ENCODE peak calls at places on chromosomes 13 and 19, in six cellular contexts. One of them, this sample, is unnamed. For H3K27me3 and H3K9me3, the result is how much of the 10 kb centered on the place peaks cover.

GRCh38 chr19:38285567-38285966 is 18.5 kb upstream of the C19orf33 start:
- DNase-seq in adrenal gland: no peak
- DNase-seq in RWPE2: no peak
- DNase-seq in spleen: no peak
- DNase-seq in CD8-positive, alpha-beta memory T cell: no peak
- DNase-seq in lower lobe of right lung: no peak
- DNase-seq in this sample: no peak

GRCh38 chr13:46202956-46203355 is 8.8 kb upstream of the LRRC63 start:
- DNase-seq in adrenal gland: peak
- DNase-seq in RWPE2: no peak
- DNase-seq in spleen: no peak
- DNase-seq in CD8-positive, alpha-beta memory T cell: no peak
- DNase-seq in lower lobe of right lung: no peak
- DNase-seq in this sample: no peak

GRCh38 chr13:52414051-52414450 is 8.1 kb upstream of the THSD1 start:
- DNase-seq in adrenal gland: no peak
- DNase-seq in RWPE2: no peak
- DNase-seq in spleen: no peak
- DNase-seq in CD8-positive, alpha-beta memory T cell: no peak
- DNase-seq in lower lobe of right lung: no peak
- DNase-seq in this sample: no peak

GRCh38 chr19:5093297-5093858 is 124.5 kb downstream of the KDM4B start:
- DNase-seq in adrenal gland: peak
- DNase-seq in RWPE2: no peak
- DNase-seq in spleen: no peak
- DNase-seq in CD8-positive, alpha-beta memory T cell: no peak
- DNase-seq in lower lobe of right lung: no peak
- DNase-seq in this sample: no peak

GRCh38 chr19:17125052-17125727 is 49.6 kb downstream of the MYO9B start:
- DNase-seq in adrenal gland: no peak
- DNase-seq in RWPE2: no peak
- DNase-seq in spleen: no peak
- DNase-seq in CD8-positive, alpha-beta memory T cell: peak
- DNase-seq in lower lobe of right lung: no peak
- DNase-seq in this sample: no peak

GRCh38 chr13:100129605-100130004 is 40.7 kb downstream of the PCCA start:
- DNase-seq in adrenal gland: no peak
- DNase-seq in RWPE2: no peak
- DNase-seq in spleen: no peak
- DNase-seq in CD8-positive, alpha-beta memory T cell: no peak
- DNase-seq in lower lobe of right lung: no peak
- DNase-seq in this sample: no peak

GRCh38 chr13:42999491-42999890 is 7.5 kb upstream of the EPSTI1 start:
- DNase-seq in adrenal gland: no peak
- DNase-seq in RWPE2: no peak
- DNase-seq in spleen: no peak
- DNase-seq in CD8-positive, alpha-beta memory T cell: no peak
- DNase-seq in lower lobe of right lung: no peak
- DNase-seq in this sample: no peak

GRCh38 chr19:19652482-19653295 is 9.2 kb upstream of the GMIP start:
- DNase-seq in adrenal gland: no peak
- DNase-seq in RWPE2: no peak
- DNase-seq in spleen: no peak
- DNase-seq in CD8-positive, alpha-beta memory T cell: no peak
- DNase-seq in lower lobe of right lung: no peak
- DNase-seq in this sample: no peak

GRCh38 chr19:45347570-45348366 is 7.2 kb downstream of the KLC3 start:
- DNase-seq in adrenal gland: no peak
- DNase-seq in RWPE2: peak
- DNase-seq in spleen: no peak
- DNase-seq in CD8-positive, alpha-beta memory T cell: no peak
- DNase-seq in lower lobe of right lung: no peak
- DNase-seq in this sample: no peak

GRCh38 chr19:8262431-8262830 is 45.7 kb downstream of the CD320 start:
- DNase-seq in adrenal gland: no peak
- DNase-seq in RWPE2: no peak
- DNase-seq in spleen: peak
- DNase-seq in CD8-positive, alpha-beta memory T cell: no peak
- DNase-seq in lower lobe of right lung: no peak
- DNase-seq in this sample: peak

GRCh38 chr19:48874309-48875135 is 2.3 kb downstream of the PPP1R15A start:
- DNase-seq in adrenal gland: peak
- DNase-seq in RWPE2: no peak
- DNase-seq in spleen: no peak
- DNase-seq in CD8-positive, alpha-beta memory T cell: peak
- DNase-seq in lower lobe of right lung: no peak
- DNase-seq in this sample: no peak

GRCh38 chr13:97946951-97947588 is 6.4 kb upstream of the IPO5 start:
- DNase-seq in adrenal gland: no peak
- DNase-seq in RWPE2: peak
- DNase-seq in spleen: no peak
- DNase-seq in CD8-positive, alpha-beta memory T cell: no peak
- DNase-seq in lower lobe of right lung: no peak
- DNase-seq in this sample: no peak

GRCh38 chr13:111598751-111599150 is 278.3 kb downstream of the TEX29 start:
- DNase-seq in adrenal gland: no peak
- DNase-seq in RWPE2: no peak
- DNase-seq in spleen: no peak
- DNase-seq in CD8-positive, alpha-beta memory T cell: no peak
- DNase-seq in lower lobe of right lung: no peak
- DNase-seq in this sample: no peak

GRCh38 chr13:97242755-97243497 is 20.8 kb downstream of the MBNL2 start:
- DNase-seq in adrenal gland: no peak
- DNase-seq in RWPE2: no peak
- DNase-seq in spleen: no peak
- DNase-seq in CD8-positive, alpha-beta memory T cell: no peak
- DNase-seq in lower lobe of right lung: no peak
- DNase-seq in this sample: no peak

GRCh38 chr13:113863511-113864302 is at the start of gene GAS6:
- DNase-seq in adrenal gland: peak
- DNase-seq in RWPE2: peak
- DNase-seq in spleen: no peak
- DNase-seq in CD8-positive, alpha-beta memory T cell: no peak
- DNase-seq in lower lobe of right lung: peak
- DNase-seq in this sample: no peak

GRCh38 chr19:33419763-33420080 is 46.2 kb downstream of the CEBPG start:
- DNase-seq in adrenal gland: no peak
- DNase-seq in RWPE2: no peak
- DNase-seq in spleen: no peak
- DNase-seq in CD8-positive, alpha-beta memory T cell: no peak
- DNase-seq in lower lobe of right lung: no peak
- DNase-seq in this sample: no peak

GRCh38 chr13:112771877-112772538 is 82.2 kb downstream of the ATP11A start:
- DNase-seq in adrenal gland: no peak
- DNase-seq in RWPE2: no peak
- DNase-seq in spleen: peak
- DNase-seq in CD8-positive, alpha-beta memory T cell: no peak
- DNase-seq in lower lobe of right lung: peak
- DNase-seq in this sample: no peak

GRCh38 chr13:101447852-101448251 is 4.6 kb upstream of the ITGBL1 start:
- DNase-seq in adrenal gland: no peak
- DNase-seq in RWPE2: no peak
- DNase-seq in spleen: no peak
- DNase-seq in CD8-positive, alpha-beta memory T cell: no peak
- DNase-seq in lower lobe of right lung: no peak
- DNase-seq in this sample: no peak

GRCh38 chr13:104460553-104460952 is 1394.3 kb upstream of the SLC10A2 start:
- DNase-seq in adrenal gland: no peak
- DNase-seq in RWPE2: no peak
- DNase-seq in spleen: no peak
- DNase-seq in CD8-positive, alpha-beta memory T cell: no peak
- DNase-seq in lower lobe of right lung: no peak
- DNase-seq in this sample: no peak

GRCh38 chr19:20078696-20079095 is 896 bp downstream of the ZNF90 start:
- DNase-seq in adrenal gland: peak
- DNase-seq in RWPE2: no peak
- DNase-seq in spleen: peak
- DNase-seq in CD8-positive, alpha-beta memory T cell: no peak
- DNase-seq in lower lobe of right lung: peak
- DNase-seq in this sample: peak

GRCh38 chr19:42233638-42234292 is 8.6 kb downstream of the GSK3A start:
- DNase-seq in adrenal gland: no peak
- DNase-seq in RWPE2: no peak
- DNase-seq in spleen: no peak
- DNase-seq in CD8-positive, alpha-beta memory T cell: no peak
- DNase-seq in lower lobe of right lung: no peak
- DNase-seq in this sample: no peak

GRCh38 chr13:23828866-23829265 is 60.3 kb downstream of the MIPEP start:
- DNase-seq in adrenal gland: no peak
- DNase-seq in RWPE2: no peak
- DNase-seq in spleen: no peak
- DNase-seq in CD8-positive, alpha-beta memory T cell: no peak
- DNase-seq in lower lobe of right lung: no peak
- DNase-seq in this sample: no peak

GRCh38 chr19:18665771-18666202 is 17.7 kb upstream of the CRTC1 start:
- DNase-seq in adrenal gland: no peak
- DNase-seq in RWPE2: no peak
- DNase-seq in spleen: no peak
- DNase-seq in CD8-positive, alpha-beta memory T cell: no peak
- DNase-seq in lower lobe of right lung: no peak
- DNase-seq in this sample: no peak

GRCh38 chr19:52190679-52191293 is 934 bp downstream of the PPP2R1A start:
- DNase-seq in adrenal gland: peak
- DNase-seq in RWPE2: no peak
- DNase-seq in spleen: peak
- DNase-seq in CD8-positive, alpha-beta memory T cell: no peak
- DNase-seq in lower lobe of right lung: peak
- DNase-seq in this sample: peak

GRCh38 chr13:79776538-79776937 is 295.6 kb downstream of the NDFIP2 start:
- DNase-seq in adrenal gland: no peak
- DNase-seq in RWPE2: no peak
- DNase-seq in spleen: no peak
- DNase-seq in CD8-positive, alpha-beta memory T cell: no peak
- DNase-seq in lower lobe of right lung: no peak
- DNase-seq in this sample: no peak

GRCh38 chr13:73772449-73773186 is 361.6 kb downstream of the KLF12 start:
- DNase-seq in adrenal gland: no peak
- DNase-seq in RWPE2: no peak
- DNase-seq in spleen: no peak
- DNase-seq in CD8-positive, alpha-beta memory T cell: no peak
- DNase-seq in lower lobe of right lung: no peak
- DNase-seq in this sample: no peak

GRCh38 chr19:49663224-49663623 is 2.4 kb downstream of the IRF3 start:
- DNase-seq in adrenal gland: no peak
- DNase-seq in RWPE2: no peak
- DNase-seq in spleen: no peak
- DNase-seq in CD8-positive, alpha-beta memory T cell: no peak
- DNase-seq in lower lobe of right lung: no peak
- DNase-seq in this sample: no peak

GRCh38 chr19:17255150-17255621 is 9.4 kb downstream of the USHBP1 start:
- DNase-seq in adrenal gland: no peak
- DNase-seq in RWPE2: no peak
- DNase-seq in spleen: no peak
- DNase-seq in CD8-positive, alpha-beta memory T cell: no peak
- DNase-seq in lower lobe of right lung: peak
- DNase-seq in this sample: no peak

GRCh38 chr13:107807306-107808073 is 407.8 kb downstream of the LIG4 start:
- DNase-seq in adrenal gland: no peak
- DNase-seq in RWPE2: no peak
- DNase-seq in spleen: no peak
- DNase-seq in CD8-positive, alpha-beta memory T cell: no peak
- DNase-seq in lower lobe of right lung: no peak
- DNase-seq in this sample: no peak

GRCh38 chr13:45658586-45659235 is 43.2 kb upstream of the ERICH6B start:
- DNase-seq in adrenal gland: no peak
- DNase-seq in RWPE2: no peak
- DNase-seq in spleen: no peak
- DNase-seq in CD8-positive, alpha-beta memory T cell: no peak
- DNase-seq in lower lobe of right lung: no peak
- DNase-seq in this sample: no peak

GRCh38 chr13:80341098-80341701 is at the start of gene SPRY2:
- DNase-seq in adrenal gland: peak
- DNase-seq in RWPE2: peak
- DNase-seq in spleen: peak
- DNase-seq in CD8-positive, alpha-beta memory T cell: peak
- DNase-seq in lower lobe of right lung: peak
- DNase-seq in this sample: peak

GRCh38 chr19:47470447-47471195 is 1.1 kb downstream of the SLC8A2 start:
- DNase-seq in adrenal gland: no peak
- DNase-seq in RWPE2: no peak
- DNase-seq in spleen: no peak
- DNase-seq in CD8-positive, alpha-beta memory T cell: no peak
- DNase-seq in lower lobe of right lung: no peak
- DNase-seq in this sample: no peak
- H3K27me3 ChIP-seq in adrenal gland: under half
- H3K27me3 ChIP-seq in RWPE2: under half
- H3K27me3 ChIP-seq in spleen: under half
- H3K27me3 ChIP-seq in CD8-positive, alpha-beta memory T cell: under half
- H3K27me3 ChIP-seq in lower lobe of right lung: half or more
- H3K27me3 ChIP-seq in this sample: under half

DNA sequence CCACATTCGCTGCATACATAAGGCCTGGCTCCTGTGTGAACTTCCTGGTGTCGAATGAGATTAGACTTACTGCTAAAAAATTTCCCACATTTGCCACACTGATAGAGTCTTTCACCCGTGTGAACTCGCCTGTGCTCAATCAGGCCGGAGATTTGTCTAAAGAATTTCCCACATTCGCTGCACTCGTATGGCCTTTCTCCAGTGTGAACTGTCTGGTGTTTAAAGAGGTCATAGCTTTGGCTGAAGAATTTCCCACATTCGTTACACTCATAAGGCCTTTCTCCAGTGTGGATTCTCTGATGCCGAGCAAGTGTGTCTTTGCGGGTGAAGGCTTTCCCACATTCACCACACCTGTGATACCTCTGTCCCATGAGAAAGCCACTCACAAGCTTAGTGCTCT is 6.5 kb downstream of the ZNF671 start:
- DNase-seq in adrenal gland: no peak
- DNase-seq in RWPE2: no peak
- DNase-seq in spleen: no peak
- DNase-seq in CD8-positive, alpha-beta memory T cell: no peak
- DNase-seq in lower lobe of right lung: no peak
- DNase-seq in this sample: no peak
- H3K9me3 ChIP-seq in adrenal gland: under half
- H3K9me3 ChIP-seq in RWPE2: under half
- H3K9me3 ChIP-seq in spleen: half or more
- H3K9me3 ChIP-seq in CD8-positive, alpha-beta memory T cell: under half
- H3K9me3 ChIP-seq in lower lobe of right lung: half or more
- H3K9me3 ChIP-seq in this sample: under half

DNA sequence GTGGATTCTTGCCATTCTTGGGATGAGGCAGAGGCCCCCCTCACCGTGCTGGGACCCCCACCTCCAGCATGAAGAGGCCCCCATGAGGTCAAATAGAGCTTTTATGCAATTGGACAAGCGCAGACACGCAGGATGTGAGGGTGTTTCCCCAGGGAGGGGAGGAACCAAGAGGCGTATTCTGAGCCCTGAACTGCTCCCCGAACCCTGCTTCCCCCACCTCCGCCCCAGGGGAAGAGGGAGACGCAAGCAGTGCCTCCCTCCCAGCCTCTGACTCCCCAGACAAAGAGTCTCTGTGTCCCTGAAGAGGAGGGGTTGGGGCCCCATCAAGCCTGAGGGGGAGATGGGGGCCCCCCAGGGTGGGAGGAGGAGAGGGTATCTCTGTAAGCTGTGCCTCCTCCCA is 1.3 kb upstream of the RDH8 start:
- DNase-seq in adrenal gland: no peak
- DNase-seq in RWPE2: no peak
- DNase-seq in spleen: no peak
- DNase-seq in CD8-positive, alpha-beta memory T cell: no peak
- DNase-seq in lower lobe of right lung: no peak
- DNase-seq in this sample: no peak
- H3K27me3 ChIP-seq in adrenal gland: under half
- H3K27me3 ChIP-seq in RWPE2: under half
- H3K27me3 ChIP-seq in spleen: under half
- H3K27me3 ChIP-seq in CD8-positive, alpha-beta memory T cell: under half
- H3K27me3 ChIP-seq in lower lobe of right lung: half or more
- H3K27me3 ChIP-seq in this sample: under half

GRCh38 chr19:14004619-14005380 is 1.3 kb downstream of the RFX1 start:
- DNase-seq in adrenal gland: peak
- DNase-seq in RWPE2: no peak
- DNase-seq in spleen: peak
- DNase-seq in CD8-positive, alpha-beta memory T cell: no peak
- DNase-seq in lower lobe of right lung: peak
- DNase-seq in this sample: peak
- H3K9me3 ChIP-seq in adrenal gland: under half
- H3K9me3 ChIP-seq in RWPE2: under half
- H3K9me3 ChIP-seq in spleen: under half
- H3K9me3 ChIP-seq in CD8-positive, alpha-beta memory T cell: under half
- H3K9me3 ChIP-seq in lower lobe of right lung: under half
- H3K9me3 ChIP-seq in this sample: under half

This sample was measured in sigmoid colon.